ENCODE peak calls at places on chromosomes 11 and 22, in ten cellular contexts. G is activated T-cell treated with anti-CD3 and anti-CD28 coated beads for 1 hour; T is AG10803; E is HT-29; Y is NAMALWA; M is CD4-positive, alpha-beta memory T cell; P is EH; Z is NCI-H524; F is lung microvascular endothelial cell; O is mesendoderm. J is an unnamed sample.

GRCh38 chr11:7511405-7511804 is 2.4 kb upstream of the PPFIBP2 start:
- DNase-seq in G (no peak), T (no peak), E (no peak), Y (peak; percentile 54), M (no peak), P (no peak), Z (no peak), F (peak; percentile 14), O (no peak), J (no peak)

GRCh38 chr22:40044102-40044869 is 49.5 kb downstream of the FAM83F start:
- DNase-seq in G (peak; percentile 96), T (peak; percentile 99), E (peak; percentile 95), Y (peak; percentile 99), M (peak; percentile 99), P (peak; percentile 99), Z (peak; percentile 99), F (peak; percentile 100), O (peak; percentile 100), J (peak; percentile 97)

GRCh38 chr22:43176090-43176489 is 10.8 kb downstream of the TTLL12 start:
- DNase-seq in G (no peak), T (no peak), E (no peak), Y (no peak), M (no peak), P (no peak), Z (no peak), F (peak; percentile 27), O (no peak), J (no peak)

GRCh38 chr11:75850787-75851186 is 35.8 kb downstream of the UVRAG start:
- DNase-seq in G (no peak), T (no peak), E (no peak), Y (no peak), M (no peak), P (peak; percentile 42), Z (no peak), F (peak; percentile 12), O (no peak), J (no peak)

GRCh38 chr11:100676901-100677300 is 10.2 kb upstream of the ARHGAP42 start:
- DNase-seq in G (no peak), T (no peak), E (no peak), Y (no peak), M (no peak), P (no peak), Z (no peak), F (no peak), O (peak; percentile 95), J (no peak)

GRCh38 chr11:10503777-10504176 is 37.2 kb downstream of the RNF141 start:
- DNase-seq in G (no peak), T (no peak), E (no peak), Y (no peak), M (no peak), P (no peak), Z (no peak), F (no peak), O (no peak), J (no peak)

GRCh38 chr11:126720539-126721235 is 279.9 kb downstream of the KIRREL3 start:
- DNase-seq in G (no peak), T (peak; percentile 62), E (no peak), Y (no peak), M (no peak), P (peak; percentile 45), Z (no peak), F (no peak), O (no peak), J (no peak)

GRCh38 chr22:20264614-20265452 is 3.3 kb downstream of the RTN4R start:
- DNase-seq in G (no peak), T (no peak), E (no peak), Y (no peak), M (no peak), P (no peak), Z (no peak), F (no peak), O (no peak), J (no peak)

GRCh38 chr11:9260182-9261146 is 4.7 kb downstream of the DENND5A start:
- DNase-seq in G (no peak), T (no peak), E (no peak), Y (peak; percentile 61), M (no peak), P (no peak), Z (no peak), F (peak; percentile 25), O (no peak), J (no peak)

GRCh38 chr11:110366234-110366633 is 63.5 kb upstream of the FDX1 start:
- DNase-seq in G (no peak), T (peak; percentile 34), E (peak; percentile 16), Y (no peak), M (no peak), P (peak; percentile 42), Z (no peak), F (peak; percentile 57), O (no peak), J (peak; percentile 51)

J was measured in Calu3.